ENCODE peak calls at places on chromosomes 7 and 10, in eight cellular contexts. P is right cardiac atrium, M is NCI-H1105, V is GM13976, Z is mammary epithelial cell, C is osteocyte, A is progenitor cell of endocrine pancreas, I is transverse colon. T is an unnamed sample.

GRCh38 chr10:77428776-77429395 is 208.7 kb downstream of the KCNMA1 start:
- DNase-seq in M (no peak), A (peak; percentile 21), Z (peak; percentile 53), I (peak; percentile 49), C (no peak), V (no peak), P (peak; percentile 83), T (peak; percentile 92)

GRCh38 chr7:14817829-14818228 is 84.7 kb downstream of the DGKB start:
- DNase-seq in C (no peak), I (no peak), V (no peak), P (no peak), M (no peak), Z (no peak), A (no peak), T (no peak)

GRCh38 chr7:143510854-143511592 is 33.4 kb downstream of the TAS2R41 start:
- DNase-seq in P (peak; percentile 45), M (no peak), I (no peak), C (no peak), A (no peak), V (no peak), Z (no peak), T (no peak)

GRCh38 chr10:11742009-11742778 is at the start of gene ECHDC3:
- DNase-seq in C (no peak), A (no peak), Z (peak; percentile 19), M (no peak), V (peak; percentile 92), P (peak; percentile 91), I (peak; percentile 42), T (peak; percentile 36)

GRCh38 chr7:86914468-86915054 is 144.9 kb downstream of the ELAPOR2 start:
- DNase-seq in I (no peak), C (no peak), P (no peak), M (no peak), V (peak; percentile 3), A (no peak), Z (no peak), T (peak; percentile 7)

GRCh38 chr10:89373916-89374711 is 3.7 kb upstream of the IFIT1B start:
- DNase-seq in P (peak; percentile 90), A (no peak), V (no peak), I (peak; percentile 81), Z (peak; percentile 85), C (no peak), M (no peak), T (peak; percentile 93)

GRCh38 chr10:71727429-71728217 is 8.0 kb upstream of the C10orf105 start:
- DNase-seq in P (peak; percentile 84), I (peak; percentile 89), A (no peak), V (peak; percentile 78), Z (peak; percentile 28), M (no peak), C (no peak), T (no peak)

GRCh38 chr10:27349987-27350386 is 109.4 kb upstream of the ACBD5 start:
- DNase-seq in M (no peak), I (no peak), V (no peak), A (no peak), Z (no peak), C (no peak), P (no peak), T (no peak)

GRCh38 chr10:58691528-58691927 is 178.9 kb downstream of the BICC1 start:
- DNase-seq in M (no peak), A (no peak), C (no peak), V (no peak), P (peak; percentile 50), Z (no peak), I (no peak), T (no peak)

GRCh38 chr7:99540542-99540941 is 11.4 kb downstream of the FAM200A start:
- DNase-seq in V (no peak), A (no peak), Z (no peak), P (no peak), M (no peak), C (no peak), I (no peak), T (no peak)

GRCh38 chr7:4700577-4701235 is 18.6 kb downstream of the FOXK1 start:
- DNase-seq in P (peak; percentile 55), V (no peak), C (no peak), I (no peak), M (no peak), Z (peak; percentile 3), A (no peak), T (peak; percentile 98)

GRCh38 chr7:47523401-47523800 is 58.5 kb downstream of the TNS3 start:
- DNase-seq in A (no peak), V (no peak), C (no peak), M (no peak), I (no peak), P (no peak), Z (no peak), T (no peak)

GRCh38 chr10:45673074-45673628 is 579 bp upstream of the ZFAND4 start:
- DNase-seq in P (peak; percentile 50), Z (peak; percentile 1), C (no peak), M (no peak), V (no peak), I (peak; percentile 23), A (no peak), T (peak; percentile 34)

GRCh38 chr10:20912969-20913368 is 15.9 kb upstream of the NEBL start:
- DNase-seq in C (no peak), A (no peak), M (no peak), P (no peak), I (no peak), Z (no peak), V (no peak), T (no peak)

GRCh38 chr10:125158528-125159485 is 1.6 kb downstream of the CTBP2 start:
- DNase-seq in Z (peak; percentile 56), I (peak; percentile 61), M (no peak), V (peak; percentile 61), P (peak; percentile 87), A (no peak), C (peak; percentile 81), T (peak; percentile 38)

GRCh38 chr10:75143353-75143752 is 31.9 kb downstream of the SAMD8 start:
- DNase-seq in C (no peak), Z (peak; percentile 46), M (no peak), V (no peak), P (no peak), A (no peak), I (no peak), T (peak; percentile 42)

GRCh38 chr7:76380623-76380966 is 21.8 kb upstream of the YWHAG start:
- DNase-seq in M (no peak), P (no peak), V (no peak), C (no peak), Z (no peak), A (no peak), I (no peak), T (no peak)

GRCh38 chr10:112115781-112116385 is 67.7 kb downstream of the GPAM start:
- DNase-seq in M (no peak), C (no peak), V (peak; percentile 64), A (peak; percentile 34), I (peak; percentile 25), P (no peak), Z (peak; percentile 7), T (peak; percentile 7)

GRCh38 chr7:1708640-1709249 is 38.7 kb downstream of the ELFN1 start:
- DNase-seq in C (no peak), M (no peak), Z (no peak), I (no peak), V (no peak), A (no peak), P (no peak), T (no peak)

GRCh38 chr7:140534743-140535142 is 55.4 kb upstream of the MKRN1 start:
- DNase-seq in C (no peak), Z (no peak), V (no peak), M (no peak), I (no peak), A (no peak), P (peak; percentile 77), T (no peak)

GRCh38 chr7:74134117-74134539 is 40.0 kb upstream of the EIF4H start:
- DNase-seq in Z (peak; percentile 11), I (no peak), C (no peak), M (no peak), V (no peak), P (no peak), A (no peak), T (peak; percentile 4)

GRCh38 chr7:127769696-127770400 is 117.9 kb downstream of the SND1 start:
- DNase-seq in I (no peak), V (no peak), M (no peak), C (no peak), A (no peak), Z (no peak), P (no peak), T (peak; percentile 64)

GRCh38 chr7:131623154-131623553 is 66.7 kb upstream of the PODXL start:
- DNase-seq in C (no peak), Z (no peak), P (peak; percentile 86), M (no peak), I (peak; percentile 13), V (no peak), A (no peak), T (no peak)

GRCh38 chr7:91408388-91409154 is 144.3 kb downstream of the FZD1 start:
- DNase-seq in P (no peak), I (no peak), C (no peak), V (no peak), Z (no peak), A (no peak), M (no peak), T (no peak)

GRCh38 chr7:17129218-17129617 is 169.2 kb upstream of the AHR start:
- DNase-seq in Z (no peak), M (no peak), A (no peak), V (no peak), C (no peak), I (no peak), P (no peak), T (no peak)

GRCh38 chr10:60570941-60571340 is 181.3 kb upstream of the ANK3 start:
- DNase-seq in I (no peak), C (no peak), M (no peak), A (no peak), Z (no peak), P (no peak), V (no peak), T (no peak)

GRCh38 chr7:128835790-128836641 is 5.8 kb downstream of the FLNC start:
- DNase-seq in M (no peak), V (peak; percentile 25), A (no peak), P (no peak), C (no peak), Z (no peak), I (no peak), T (peak; percentile 76)

GRCh38 chr10:124744688-124745055 is 494 bp upstream of the FAM53B start:
- DNase-seq in V (no peak), C (no peak), P (no peak), Z (peak; percentile 59), M (no peak), A (no peak), I (no peak), T (peak; percentile 77)

GRCh38 chr7:19526639-19527038 is 182.2 kb downstream of the POLR1F start:
- DNase-seq in P (no peak), I (no peak), V (no peak), C (no peak), Z (no peak), M (no peak), A (no peak), T (no peak)

GRCh38 chr7:135650831-135651573 is 11.3 kb upstream of the STMP1 start:
- DNase-seq in Z (no peak), M (no peak), V (no peak), C (no peak), P (no peak), A (no peak), I (no peak), T (peak; percentile 63)

GRCh38 chr7:155222578-155222977 is 75.1 kb upstream of the INSIG1 start:
- DNase-seq in P (no peak), I (no peak), V (no peak), A (no peak), Z (no peak), M (no peak), C (no peak), T (no peak)

GRCh38 chr10:2993636-2994035 is 73.7 kb upstream of the PFKP start:
- DNase-seq in C (no peak), P (no peak), A (no peak), Z (no peak), M (no peak), V (no peak), I (no peak), T (no peak)

GRCh38 chr7:1981878-1982230 is 250.9 kb downstream of the MAD1L1 start:
- DNase-seq in I (no peak), A (no peak), C (no peak), P (no peak), V (no peak), M (no peak), Z (no peak), T (no peak)

GRCh38 chr10:38032881-38033280 is 22.4 kb downstream of the ZNF33A start:
- DNase-seq in A (no peak), V (no peak), M (no peak), I (no peak), P (peak; percentile 36), C (no peak), Z (no peak), T (no peak)

T was measured in amniotic epithelial cell.